ENCODE peak calls at places on chromosomes 4 and X, in ten cellular contexts. O is PC-3; T is natural killer cell; U is foreskin keratinocyte; Z is A549; P is activated CD4-positive, alpha-beta T cell treated with anti-CD3 and anti-CD28 coated beads for 36 hours; F is HCT116; C is activated CD8-positive, alpha-beta memory T cell treated with anti-CD3 and anti-CD28 coated beads, Interleukin-2, amount 10 ng/mL, durations not matched to agents 7 days and 5 days; S is GM23338; Y is pancreas. V is an unnamed sample.

GRCh38 chrX:80420147-80420546 is at the start of gene TENT5D:
- ATAC-seq in T (no peak), F (no peak), Y (no peak), O (no peak), S (no peak), Z (no peak), C (no peak), P (no peak), U (no peak), V (no peak)

GRCh38 chrX:46577116-46578005 is 3.8 kb downstream of the CHST7 start:
- ATAC-seq in C (no peak), Z (no peak), F (no peak), P (no peak), Y (no peak), S (no peak), O (peak), T (no peak), U (peak), V (no peak)

GRCh38 chrX:1582686-1583437 is 8.5 kb upstream of the AKAP17A start:
- ATAC-seq in F (peak), Z (peak), S (no peak), Y (no peak), P (peak), C (peak), T (peak), O (peak), U (peak), V (peak)

GRCh38 chr4:145756244-145756643 is 76.3 kb downstream of the C4orf51 start:
- ATAC-seq in P (peak), F (no peak), U (no peak), S (no peak), C (no peak), T (no peak), Y (no peak), Z (no peak), O (no peak), V (peak)

GRCh38 chrX:40380649-40381488 is 199.9 kb upstream of the ATP6AP2 start:
- ATAC-seq in Z (no peak), S (peak), U (no peak), Y (no peak), F (no peak), P (no peak), T (no peak), O (no peak), C (no peak), V (no peak)

GRCh38 chr4:106149911-106150310 is 166.1 kb downstream of the TBCK start:
- ATAC-seq in Z (no peak), P (no peak), Y (no peak), O (no peak), F (no peak), T (no peak), S (no peak), U (no peak), C (no peak), V (no peak)

GRCh38 chr4:155878611-155879010 is 12.5 kb upstream of the ASIC5 start:
- ATAC-seq in Y (no peak), P (no peak), Z (no peak), C (no peak), S (no peak), T (no peak), O (no peak), U (no peak), F (no peak), V (no peak)

GRCh38 chr4:47899639-47900038 is 14.7 kb downstream of the NFXL1 start:
- ATAC-seq in T (no peak), U (no peak), P (no peak), Y (no peak), F (no peak), S (no peak), O (no peak), Z (no peak), C (no peak), V (no peak)

GRCh38 chrX:23699636-23700194 is 32.4 kb downstream of the PRDX4 start:
- ATAC-seq in P (peak), Y (no peak), U (no peak), O (no peak), C (peak), S (peak), F (no peak), Z (peak), T (peak), V (no peak)

GRCh38 chrX:24761306-24761705 is 67.6 kb downstream of the POLA1 start:
- ATAC-seq in T (no peak), Z (no peak), S (no peak), F (no peak), Y (no peak), P (no peak), U (no peak), C (no peak), O (no peak), V (no peak)

GRCh38 chrX:95919605-95920004 is 765.0 kb upstream of the DIAPH2 start:
- ATAC-seq in Y (no peak), P (no peak), O (no peak), F (no peak), S (no peak), T (no peak), Z (no peak), U (no peak), C (no peak), V (no peak)

GRCh38 chrX:37361596-37361995 is 12.4 kb downstream of the PRRG1 start:
- ATAC-seq in O (no peak), S (no peak), F (no peak), P (no peak), C (no peak), Y (no peak), T (no peak), U (peak), Z (no peak), V (no peak)

GRCh38 chr4:145176641-145177432 is 3.6 kb downstream of the OTUD4 start:
- ATAC-seq in O (no peak), C (no peak), U (no peak), F (no peak), Z (no peak), P (no peak), Y (no peak), T (no peak), S (no peak), V (no peak)

V was measured in activated T-helper 17 cell treated with anti-CD3 and anti-CD28 coated beads, Interleukin-2, amount 50 U/mL, for 72 hours.